ENCODE peak calls at places on chromosomes 7 and 10, in six cellular contexts. One of them, this sample, is unnamed.

GRCh38 chr10:78046711-78047269 is 13.1 kb downstream of the RPS24 start:
- DNase-seq in H9: no peak
- DNase-seq in GM18507: no peak
- DNase-seq in MG63: no peak
- DNase-seq in NCI-H1417: no peak
- DNase-seq in right cardiac atrium: no peak
- DNase-seq in this sample: no peak

GRCh38 chr10:86164216-86164774 is 202.3 kb downstream of the GRID1 start:
- DNase-seq in H9: no peak
- DNase-seq in GM18507: no peak
- DNase-seq in MG63: no peak
- DNase-seq in NCI-H1417: no peak
- DNase-seq in right cardiac atrium: no peak
- DNase-seq in this sample: no peak

GRCh38 chr10:86971146-86971991 is 3.1 kb downstream of the ADIRF start:
- DNase-seq in H9: peak
- DNase-seq in GM18507: peak
- DNase-seq in MG63: peak
- DNase-seq in NCI-H1417: peak
- DNase-seq in right cardiac atrium: peak
- DNase-seq in this sample: no peak

GRCh38 chr10:69640196-69640980 is 10.3 kb downstream of the FAM241B start:
- DNase-seq in H9: no peak
- DNase-seq in GM18507: no peak
- DNase-seq in MG63: no peak
- DNase-seq in NCI-H1417: no peak
- DNase-seq in right cardiac atrium: no peak
- DNase-seq in this sample: no peak

GRCh38 chr7:142483659-142484317 is 225.9 kb upstream of the PRSS58 start:
- DNase-seq in H9: no peak
- DNase-seq in GM18507: no peak
- DNase-seq in MG63: no peak
- DNase-seq in NCI-H1417: no peak
- DNase-seq in right cardiac atrium: no peak
- DNase-seq in this sample: no peak

GRCh38 chr10:35306852-35307251 is 29.5 kb upstream of the CCNY start:
- DNase-seq in H9: no peak
- DNase-seq in GM18507: no peak
- DNase-seq in MG63: peak
- DNase-seq in NCI-H1417: no peak
- DNase-seq in right cardiac atrium: no peak
- DNase-seq in this sample: no peak

GRCh38 chr10:28845009-28845682 is 167.8 kb downstream of the BAMBI start:
- DNase-seq in H9: no peak
- DNase-seq in GM18507: no peak
- DNase-seq in MG63: no peak
- DNase-seq in NCI-H1417: no peak
- DNase-seq in right cardiac atrium: no peak
- DNase-seq in this sample: no peak

GRCh38 chr7:13077466-13077865 is 390.0 kb downstream of the ARL4A start:
- DNase-seq in H9: no peak
- DNase-seq in GM18507: no peak
- DNase-seq in MG63: no peak
- DNase-seq in NCI-H1417: no peak
- DNase-seq in right cardiac atrium: no peak
- DNase-seq in this sample: no peak

GRCh38 chr7:121372376-121373024 is 23.6 kb downstream of the FAM3C start:
- DNase-seq in H9: no peak
- DNase-seq in GM18507: peak
- DNase-seq in MG63: no peak
- DNase-seq in NCI-H1417: no peak
- DNase-seq in right cardiac atrium: no peak
- DNase-seq in this sample: no peak

GRCh38 chr7:87147500-87147899 is 4.8 kb upstream of the DMTF1 start:
- DNase-seq in H9: no peak
- DNase-seq in GM18507: no peak
- DNase-seq in MG63: no peak
- DNase-seq in NCI-H1417: no peak
- DNase-seq in right cardiac atrium: no peak
- DNase-seq in this sample: no peak

GRCh38 chr7:133139350-133139749 is 57.5 kb upstream of the CHCHD3 start:
- DNase-seq in H9: peak
- DNase-seq in GM18507: no peak
- DNase-seq in MG63: peak
- DNase-seq in NCI-H1417: no peak
- DNase-seq in right cardiac atrium: no peak
- DNase-seq in this sample: no peak

GRCh38 chr7:99325597-99326407 is at the start of gene ARPC1A:
- DNase-seq in H9: peak
- DNase-seq in GM18507: peak
- DNase-seq in MG63: peak
- DNase-seq in NCI-H1417: peak
- DNase-seq in right cardiac atrium: peak
- DNase-seq in this sample: peak

GRCh38 chr10:91796332-91797076 is 1.7 kb upstream of the TNKS2 start:
- DNase-seq in H9: peak
- DNase-seq in GM18507: no peak
- DNase-seq in MG63: no peak
- DNase-seq in NCI-H1417: no peak
- DNase-seq in right cardiac atrium: peak
- DNase-seq in this sample: no peak

GRCh38 chr7:111239437-111239836 is 148.5 kb downstream of the LRRN3 start:
- DNase-seq in H9: no peak
- DNase-seq in GM18507: no peak
- DNase-seq in MG63: no peak
- DNase-seq in NCI-H1417: no peak
- DNase-seq in right cardiac atrium: no peak
- DNase-seq in this sample: no peak

GRCh38 chr7:101494602-101495329 is 132.1 kb downstream of the COL26A1 start:
- DNase-seq in H9: peak
- DNase-seq in GM18507: no peak
- DNase-seq in MG63: peak
- DNase-seq in NCI-H1417: no peak
- DNase-seq in right cardiac atrium: no peak
- DNase-seq in this sample: no peak

GRCh38 chr10:43702213-43702935 is 53.7 kb upstream of the ZNF32 start:
- DNase-seq in H9: no peak
- DNase-seq in GM18507: no peak
- DNase-seq in MG63: no peak
- DNase-seq in NCI-H1417: no peak
- DNase-seq in right cardiac atrium: no peak
- DNase-seq in this sample: no peak

GRCh38 chr7:69728299-69728698 is 130.0 kb downstream of the AUTS2 start:
- DNase-seq in H9: no peak
- DNase-seq in GM18507: no peak
- DNase-seq in MG63: no peak
- DNase-seq in NCI-H1417: no peak
- DNase-seq in right cardiac atrium: no peak
- DNase-seq in this sample: no peak

GRCh38 chr10:77898323-77899079 is 28.1 kb downstream of the DLG5 start:
- DNase-seq in H9: no peak
- DNase-seq in GM18507: no peak
- DNase-seq in MG63: peak
- DNase-seq in NCI-H1417: peak
- DNase-seq in right cardiac atrium: no peak
- DNase-seq in this sample: no peak

GRCh38 chr10:44017483-44018145 is 367.3 kb downstream of the CXCL12 start:
- DNase-seq in H9: no peak
- DNase-seq in GM18507: no peak
- DNase-seq in MG63: no peak
- DNase-seq in NCI-H1417: no peak
- DNase-seq in right cardiac atrium: no peak
- DNase-seq in this sample: no peak

GRCh38 chr10:110226926-110227641 is 19.7 kb downstream of the MXI1 start:
- DNase-seq in H9: peak
- DNase-seq in GM18507: no peak
- DNase-seq in MG63: peak
- DNase-seq in NCI-H1417: peak
- DNase-seq in right cardiac atrium: peak
- DNase-seq in this sample: peak

GRCh38 chr7:22660732-22661131 is 66.3 kb upstream of the IL6 start:
- DNase-seq in H9: peak
- DNase-seq in GM18507: no peak
- DNase-seq in MG63: no peak
- DNase-seq in NCI-H1417: no peak
- DNase-seq in right cardiac atrium: no peak
- DNase-seq in this sample: peak

GRCh38 chr7:22329816-22330524 is 27.0 kb downstream of the RAPGEF5 start:
- DNase-seq in H9: no peak
- DNase-seq in GM18507: no peak
- DNase-seq in MG63: no peak
- DNase-seq in NCI-H1417: no peak
- DNase-seq in right cardiac atrium: no peak
- DNase-seq in this sample: peak

GRCh38 chr10:45420453-45421192 is 46.6 kb downstream of the ALOX5 start:
- DNase-seq in H9: no peak
- DNase-seq in GM18507: peak
- DNase-seq in MG63: peak
- DNase-seq in NCI-H1417: peak
- DNase-seq in right cardiac atrium: peak
- DNase-seq in this sample: peak

GRCh38 chr7:35519971-35520809 is 174.7 kb downstream of the HERPUD2 start:
- DNase-seq in H9: peak
- DNase-seq in GM18507: peak
- DNase-seq in MG63: peak
- DNase-seq in NCI-H1417: peak
- DNase-seq in right cardiac atrium: peak
- DNase-seq in this sample: peak

GRCh38 chr7:159017741-159018140 is 126.9 kb downstream of the VIPR2 start:
- DNase-seq in H9: no peak
- DNase-seq in GM18507: no peak
- DNase-seq in MG63: no peak
- DNase-seq in NCI-H1417: no peak
- DNase-seq in right cardiac atrium: no peak
- DNase-seq in this sample: no peak

GRCh38 chr10:60942134-60942533 is 1.9 kb downstream of the RHOBTB1 start:
- DNase-seq in H9: no peak
- DNase-seq in GM18507: no peak
- DNase-seq in MG63: no peak
- DNase-seq in NCI-H1417: no peak
- DNase-seq in right cardiac atrium: no peak
- DNase-seq in this sample: no peak

GRCh38 chr7:105651798-105652197 is 70.5 kb upstream of the EFCAB10 start:
- DNase-seq in H9: no peak
- DNase-seq in GM18507: no peak
- DNase-seq in MG63: no peak
- DNase-seq in NCI-H1417: no peak
- DNase-seq in right cardiac atrium: no peak
- DNase-seq in this sample: no peak

GRCh38 chr7:139362981-139363380 is 3.3 kb downstream of the LUC7L2 start:
- DNase-seq in H9: no peak
- DNase-seq in GM18507: no peak
- DNase-seq in MG63: no peak
- DNase-seq in NCI-H1417: no peak
- DNase-seq in right cardiac atrium: no peak
- DNase-seq in this sample: no peak

GRCh38 chr10:50538473-50539398 is 85.0 kb downstream of the SGMS1 start:
- DNase-seq in H9: no peak
- DNase-seq in GM18507: no peak
- DNase-seq in MG63: no peak
- DNase-seq in NCI-H1417: no peak
- DNase-seq in right cardiac atrium: peak
- DNase-seq in this sample: no peak

GRCh38 chr10:2980791-2981360 is 86.5 kb upstream of the PFKP start:
- DNase-seq in H9: no peak
- DNase-seq in GM18507: no peak
- DNase-seq in MG63: peak
- DNase-seq in NCI-H1417: no peak
- DNase-seq in right cardiac atrium: no peak
- DNase-seq in this sample: no peak

GRCh38 chr10:37865264-37865663 is 7.9 kb upstream of the ZNF248 start:
- DNase-seq in H9: no peak
- DNase-seq in GM18507: no peak
- DNase-seq in MG63: peak
- DNase-seq in NCI-H1417: no peak
- DNase-seq in right cardiac atrium: no peak
- DNase-seq in this sample: no peak

GRCh38 chr7:106071356-106071998 is 40.6 kb downstream of the SYPL1 start:
- DNase-seq in H9: no peak
- DNase-seq in GM18507: peak
- DNase-seq in MG63: no peak
- DNase-seq in NCI-H1417: no peak
- DNase-seq in right cardiac atrium: peak
- DNase-seq in this sample: no peak

GRCh38 chr7:124322561-124322960 is 289.7 kb upstream of the TMEM229A start:
- DNase-seq in H9: no peak
- DNase-seq in GM18507: no peak
- DNase-seq in MG63: no peak
- DNase-seq in NCI-H1417: no peak
- DNase-seq in right cardiac atrium: no peak
- DNase-seq in this sample: no peak

GRCh38 chr7:92645531-92646061 is 55.4 kb upstream of the FAM133B start:
- DNase-seq in H9: no peak
- DNase-seq in GM18507: no peak
- DNase-seq in MG63: peak
- DNase-seq in NCI-H1417: no peak
- DNase-seq in right cardiac atrium: peak
- DNase-seq in this sample: peak

GRCh38 chr7:122974229-122974628 is 21.3 kb downstream of the TAS2R16 start:
- DNase-seq in H9: peak
- DNase-seq in GM18507: no peak
- DNase-seq in MG63: no peak
- DNase-seq in NCI-H1417: no peak
- DNase-seq in right cardiac atrium: no peak
- DNase-seq in this sample: no peak

This sample was measured in NCI-H1092 treated with DMSO at 0.1 percent for 48 hours.